ENCODE peak calls at places on chromosome 17, in six cellular contexts. One of them, this sample, is unnamed.

GRCh38 chr17:73933164-73933766 is 270.2 kb upstream of the RPL38 start:
- DNase-seq in H1: no peak
- DNase-seq in endothelial cell of umbilical vein: no peak
- DNase-seq in WTC11: no peak
- DNase-seq in A549: no peak
- DNase-seq in K562: no peak
- DNase-seq in this sample: no peak

GRCh38 chr17:58822148-58823050 is 66.7 kb downstream of the PPM1E start:
- DNase-seq in A549: no peak
- DNase-seq in H1: no peak
- DNase-seq in WTC11: no peak
- DNase-seq in K562: no peak
- DNase-seq in endothelial cell of umbilical vein: no peak
- DNase-seq in this sample: no peak

GRCh38 chr17:17347234-17347955 is 44.2 kb downstream of the NT5M start:
- DNase-seq in endothelial cell of umbilical vein: no peak
- DNase-seq in WTC11: no peak
- DNase-seq in K562: no peak
- DNase-seq in H1: no peak
- DNase-seq in A549: no peak
- DNase-seq in this sample: no peak

GRCh38 chr17:40707720-40708119 is 4.2 kb upstream of the KRT24 start:
- DNase-seq in A549: no peak
- DNase-seq in endothelial cell of umbilical vein: peak
- DNase-seq in WTC11: no peak
- DNase-seq in H1: no peak
- DNase-seq in K562: no peak
- DNase-seq in this sample: peak

GRCh38 chr17:79340771-79341528 is 266.3 kb downstream of the ENGASE start:
- DNase-seq in A549: no peak
- DNase-seq in K562: no peak
- DNase-seq in WTC11: no peak
- DNase-seq in H1: no peak
- DNase-seq in endothelial cell of umbilical vein: no peak
- DNase-seq in this sample: no peak

GRCh38 chr17:71472809-71473789 is 647.7 kb upstream of the SOX9 start:
- DNase-seq in H1: no peak
- DNase-seq in endothelial cell of umbilical vein: no peak
- DNase-seq in WTC11: peak
- DNase-seq in A549: peak
- DNase-seq in K562: peak
- DNase-seq in this sample: peak

GRCh38 chr17:35660902-35661301 is 70.5 kb upstream of the RASL10B start:
- DNase-seq in A549: no peak
- DNase-seq in endothelial cell of umbilical vein: no peak
- DNase-seq in WTC11: no peak
- DNase-seq in H1: no peak
- DNase-seq in K562: no peak
- DNase-seq in this sample: no peak

GRCh38 chr17:53628011-53628410 is 194.7 kb upstream of the KIF2B start:
- DNase-seq in A549: no peak
- DNase-seq in K562: no peak
- DNase-seq in WTC11: no peak
- DNase-seq in endothelial cell of umbilical vein: no peak
- DNase-seq in H1: no peak
- DNase-seq in this sample: no peak

GRCh38 chr17:81869221-81870154 is 1.6 kb downstream of the ARHGDIA start:
- DNase-seq in WTC11: peak
- DNase-seq in K562: peak
- DNase-seq in endothelial cell of umbilical vein: peak
- DNase-seq in A549: peak
- DNase-seq in H1: peak
- DNase-seq in this sample: no peak

GRCh38 chr17:74919440-74920305 is 3.4 kb downstream of the USH1G start:
- DNase-seq in WTC11: peak
- DNase-seq in endothelial cell of umbilical vein: no peak
- DNase-seq in K562: no peak
- DNase-seq in H1: peak
- DNase-seq in A549: peak
- DNase-seq in this sample: peak

GRCh38 chr17:63998050-63998720 is at the start of gene PRR29:
- DNase-seq in endothelial cell of umbilical vein: peak
- DNase-seq in K562: peak
- DNase-seq in WTC11: peak
- DNase-seq in H1: peak
- DNase-seq in A549: peak
- DNase-seq in this sample: peak

GRCh38 chr17:56021681-56022205 is 131.5 kb upstream of the ANKFN1 start:
- DNase-seq in A549: no peak
- DNase-seq in K562: no peak
- DNase-seq in WTC11: no peak
- DNase-seq in H1: no peak
- DNase-seq in endothelial cell of umbilical vein: no peak
- DNase-seq in this sample: no peak

GRCh38 chr17:81794074-81794476 is 9.9 kb upstream of the GCGR start:
- DNase-seq in endothelial cell of umbilical vein: no peak
- DNase-seq in K562: no peak
- DNase-seq in WTC11: no peak
- DNase-seq in A549: no peak
- DNase-seq in H1: no peak
- DNase-seq in this sample: no peak

GRCh38 chr17:66351053-66351452 is 48.6 kb downstream of the PRKCA start:
- DNase-seq in endothelial cell of umbilical vein: no peak
- DNase-seq in WTC11: no peak
- DNase-seq in A549: no peak
- DNase-seq in K562: no peak
- DNase-seq in H1: no peak
- DNase-seq in this sample: no peak

GRCh38 chr17:67015001-67015400 is 29.4 kb upstream of the CACNG1 start:
- DNase-seq in endothelial cell of umbilical vein: no peak
- DNase-seq in WTC11: no peak
- DNase-seq in H1: no peak
- DNase-seq in A549: no peak
- DNase-seq in K562: no peak
- DNase-seq in this sample: no peak

GRCh38 chr17:80959330-80960036 is 32.2 kb upstream of the CHMP6 start:
- DNase-seq in H1: no peak
- DNase-seq in endothelial cell of umbilical vein: no peak
- DNase-seq in WTC11: no peak
- DNase-seq in K562: no peak
- DNase-seq in A549: no peak
- DNase-seq in this sample: no peak

GRCh38 chr17:55272711-55273578 is 8.2 kb downstream of the HLF start:
- DNase-seq in H1: no peak
- DNase-seq in K562: no peak
- DNase-seq in A549: no peak
- DNase-seq in WTC11: no peak
- DNase-seq in endothelial cell of umbilical vein: no peak
- DNase-seq in this sample: no peak

GRCh38 chr17:47413872-47414271 is 90.1 kb downstream of the EFCAB13 start:
- DNase-seq in K562: no peak
- DNase-seq in WTC11: no peak
- DNase-seq in H1: no peak
- DNase-seq in A549: no peak
- DNase-seq in endothelial cell of umbilical vein: no peak
- DNase-seq in this sample: no peak

GRCh38 chr17:56597495-56597990 is 4.0 kb downstream of the NOG start:
- DNase-seq in A549: no peak
- DNase-seq in H1: peak
- DNase-seq in K562: no peak
- DNase-seq in endothelial cell of umbilical vein: no peak
- DNase-seq in WTC11: peak
- DNase-seq in this sample: no peak

GRCh38 chr17:73340093-73340596 is 28.3 kb upstream of the CDC42EP4 start:
- DNase-seq in K562: no peak
- DNase-seq in endothelial cell of umbilical vein: no peak
- DNase-seq in WTC11: no peak
- DNase-seq in H1: no peak
- DNase-seq in A549: peak
- DNase-seq in this sample: peak

DNA sequence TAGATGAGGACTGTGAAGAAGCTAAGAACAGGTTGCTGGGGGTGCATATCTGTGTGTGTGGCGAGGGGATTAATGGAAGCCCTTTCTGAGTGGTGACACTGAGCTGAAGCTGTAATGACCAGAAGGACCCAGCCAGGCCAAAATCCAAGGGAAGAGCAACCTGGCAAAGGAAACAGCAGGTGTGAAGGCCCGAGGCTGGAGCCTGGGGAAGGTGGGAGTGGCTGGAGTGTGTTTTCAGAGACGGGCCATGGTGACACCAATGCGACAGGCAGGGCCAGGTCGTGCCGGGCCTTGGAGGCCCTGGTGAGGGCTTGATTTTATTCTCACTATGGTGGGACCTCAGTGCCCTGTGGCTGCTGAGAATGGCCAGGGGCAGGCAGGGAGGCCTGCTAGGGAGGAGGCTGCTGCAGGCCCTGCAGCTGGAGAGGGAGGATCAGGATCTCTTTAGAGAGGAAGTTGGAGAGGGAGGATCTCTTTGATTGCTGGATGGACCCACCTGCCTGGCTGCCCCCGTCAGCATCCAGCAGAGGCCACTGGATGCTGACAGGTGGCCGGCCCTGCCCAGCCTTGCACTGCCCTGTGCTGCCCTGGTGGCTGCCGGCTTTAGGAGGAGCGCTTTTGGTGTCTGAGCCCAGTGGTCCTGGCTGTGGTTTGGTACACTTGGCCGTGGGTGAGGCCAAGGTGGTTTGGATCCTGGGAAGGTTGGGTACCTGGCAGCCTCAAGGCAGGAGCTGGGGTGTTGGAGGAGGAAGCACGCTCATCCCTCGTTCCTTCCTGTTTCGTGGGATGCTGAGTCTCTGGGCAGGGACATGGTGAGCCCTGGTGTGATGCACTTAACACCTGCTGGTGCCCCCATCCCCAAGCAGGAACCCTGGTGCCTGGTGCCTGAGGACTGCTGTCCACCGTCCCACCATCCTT is 188.3 kb downstream of the SEC14L1 start:
- DNase-seq in WTC11: peak
- DNase-seq in A549: no peak
- DNase-seq in endothelial cell of umbilical vein: no peak
- DNase-seq in K562: no peak
- DNase-seq in H1: no peak
- DNase-seq in this sample: no peak
- TF ChIP-seq JUN in WTC11: no peak
- TF ChIP-seq JUN in A549: no peak
- TF ChIP-seq JUN in endothelial cell of umbilical vein: no peak
- TF ChIP-seq JUN in K562: no peak
- TF ChIP-seq JUN in H1: no peak
- TF ChIP-seq JUN in this sample: no peak

GRCh38 chr17:51256101-51256500 is 3.7 kb downstream of the MBTD1 start:
- DNase-seq in endothelial cell of umbilical vein: no peak
- DNase-seq in WTC11: no peak
- DNase-seq in H1: no peak
- DNase-seq in A549: no peak
- DNase-seq in K562: no peak
- DNase-seq in this sample: peak

GRCh38 chr17:51258756-51259573 is 884 bp downstream of the MBTD1 start:
- DNase-seq in endothelial cell of umbilical vein: peak
- DNase-seq in K562: peak
- DNase-seq in WTC11: peak
- DNase-seq in A549: peak
- DNase-seq in H1: no peak
- DNase-seq in this sample: peak

GRCh38 chr17:51255673-51256072 is 4.2 kb downstream of the MBTD1 start:
- DNase-seq in WTC11: no peak
- DNase-seq in A549: no peak
- DNase-seq in endothelial cell of umbilical vein: no peak
- DNase-seq in K562: no peak
- DNase-seq in H1: no peak
- DNase-seq in this sample: no peak

GRCh38 chr17:51259574-51260236 is at the start of gene MBTD1:
- DNase-seq in H1: peak
- DNase-seq in endothelial cell of umbilical vein: peak
- DNase-seq in WTC11: peak
- DNase-seq in A549: peak
- DNase-seq in K562: peak
- DNase-seq in this sample: peak

GRCh38 chr17:51257150-51258081 is 2.4 kb downstream of the MBTD1 start:
- DNase-seq in K562: no peak
- DNase-seq in WTC11: no peak
- DNase-seq in endothelial cell of umbilical vein: no peak
- DNase-seq in A549: no peak
- DNase-seq in H1: no peak
- DNase-seq in this sample: no peak
- TF ChIP-seq JUN in K562: no peak
- TF ChIP-seq JUN in WTC11: no peak
- TF ChIP-seq JUN in endothelial cell of umbilical vein: no peak
- TF ChIP-seq JUN in A549: no peak
- TF ChIP-seq JUN in H1: no peak
- TF ChIP-seq JUN in this sample: no peak

GRCh38 chr17:50080827-50081226 is 14.3 kb upstream of the PDK2 start:
- DNase-seq in K562: no peak
- DNase-seq in endothelial cell of umbilical vein: no peak
- DNase-seq in WTC11: no peak
- DNase-seq in A549: no peak
- DNase-seq in H1: no peak
- DNase-seq in this sample: no peak
- TF ChIP-seq JUN in K562: no peak
- TF ChIP-seq JUN in endothelial cell of umbilical vein: no peak
- TF ChIP-seq JUN in WTC11: no peak
- TF ChIP-seq JUN in A549: no peak
- TF ChIP-seq JUN in H1: no peak
- TF ChIP-seq JUN in this sample: no peak

GRCh38 chr17:48748728-48749566 is 20.4 kb upstream of the HOXB13 start:
- DNase-seq in endothelial cell of umbilical vein: no peak
- DNase-seq in K562: no peak
- DNase-seq in WTC11: no peak
- DNase-seq in H1: no peak
- DNase-seq in A549: no peak
- DNase-seq in this sample: no peak

GRCh38 chr17:48747445-48748363 is 19.2 kb upstream of the HOXB13 start:
- DNase-seq in K562: no peak
- DNase-seq in endothelial cell of umbilical vein: no peak
- DNase-seq in H1: peak
- DNase-seq in A549: no peak
- DNase-seq in WTC11: peak
- DNase-seq in this sample: no peak

GRCh38 chr17:48746916-48747444 is 18.4 kb upstream of the HOXB13 start:
- DNase-seq in endothelial cell of umbilical vein: no peak
- DNase-seq in K562: no peak
- DNase-seq in H1: peak
- DNase-seq in A549: no peak
- DNase-seq in WTC11: no peak
- DNase-seq in this sample: no peak

GRCh38 chr17:48749621-48750553 is 21.3 kb upstream of the HOXB13 start:
- DNase-seq in A549: no peak
- DNase-seq in WTC11: no peak
- DNase-seq in K562: no peak
- DNase-seq in endothelial cell of umbilical vein: no peak
- DNase-seq in H1: no peak
- DNase-seq in this sample: no peak

GRCh38 chr17:48745381-48746275 is 17.1 kb upstream of the HOXB13 start:
- DNase-seq in H1: no peak
- DNase-seq in K562: no peak
- DNase-seq in A549: no peak
- DNase-seq in endothelial cell of umbilical vein: no peak
- DNase-seq in WTC11: no peak
- DNase-seq in this sample: no peak
- TF ChIP-seq JUN in H1: no peak
- TF ChIP-seq JUN in K562: no peak
- TF ChIP-seq JUN in A549: no peak
- TF ChIP-seq JUN in endothelial cell of umbilical vein: no peak
- TF ChIP-seq JUN in WTC11: no peak
- TF ChIP-seq JUN in this sample: no peak

This sample was measured in HepG2.